ENCODE peak calls at places on chromosomes 2 and 18, in seven cellular contexts. S is AG10803; X is COR-L47; N is stimulated activated CD4-positive, alpha-beta T cell treated with anti-CD3 and anti-CD28 coated beads, TNF-alpha, amount 100 ng/mL, for 1 hour; H is fibroblast of lung; Y is stimulated activated naive CD4-positive, alpha-beta T cell; O is dermis microvascular lymphatic vessel endothelial cell. R is an unnamed sample.

GRCh38 chr2:175251425-175252041 is 70.0 kb upstream of the ATP5MC3 start:
- DNase-seq in S (peak), X (peak), N (no peak), H (peak), Y (peak), O (peak), R (no peak)

GRCh38 chr2:16640867-16641266 is 24.8 kb downstream of the CYRIA start:
- DNase-seq in S (no peak), X (no peak), N (no peak), H (peak), Y (no peak), O (no peak), R (peak)

GRCh38 chr2:103159018-103159417 is 397.2 kb downstream of the TMEM182 start:
- DNase-seq in S (no peak), X (no peak), N (no peak), H (no peak), Y (no peak), O (no peak), R (no peak)

GRCh38 chr2:118942012-118942411 is at the start of gene MARCO:
- DNase-seq in S (no peak), X (no peak), N (no peak), H (no peak), Y (no peak), O (no peak), R (no peak)

GRCh38 chr2:96872591-96873349 is 2.9 kb upstream of the SEMA4C start:
- DNase-seq in S (no peak), X (no peak), N (no peak), H (no peak), Y (no peak), O (peak), R (no peak)

GRCh38 chr2:237438082-237438925 is 24.3 kb upstream of the COL6A3 start:
- DNase-seq in S (no peak), X (no peak), N (no peak), H (no peak), Y (no peak), O (peak), R (no peak)

GRCh38 chr2:215401896-215402379 is 33.9 kb downstream of the FN1 start:
- DNase-seq in S (peak), X (no peak), N (no peak), H (peak), Y (no peak), O (no peak), R (no peak)

GRCh38 chr2:217788669-217789002 is 214.2 kb downstream of the TNS1 start:
- DNase-seq in S (no peak), X (no peak), N (no peak), H (no peak), Y (no peak), O (no peak), R (no peak)

GRCh38 chr2:202871161-202872141 is at the start of gene ICA1L:
- DNase-seq in S (peak), X (peak), N (peak), H (peak), Y (peak), O (peak), R (peak)

GRCh38 chr2:117323341-117323740 is 491.1 kb upstream of the DDX18 start:
- DNase-seq in S (no peak), X (no peak), N (no peak), H (no peak), Y (no peak), O (no peak), R (no peak)

GRCh38 chr2:223737207-223737606 is 100.2 kb downstream of the AP1S3 start:
- DNase-seq in S (no peak), X (no peak), N (no peak), H (no peak), Y (no peak), O (no peak), R (no peak)

GRCh38 chr2:19799881-19800780 is 101.7 kb downstream of the TTC32 start:
- DNase-seq in S (peak), X (no peak), N (no peak), H (peak), Y (no peak), O (no peak), R (no peak)

GRCh38 chr2:55418072-55418471 is 1.6 kb downstream of the CCDC88A start:
- DNase-seq in S (peak), X (no peak), N (no peak), H (peak), Y (no peak), O (peak), R (no peak)

GRCh38 chr18:3595282-3596273 is 145.6 kb downstream of the TGIF1 start:
- DNase-seq in S (peak), X (no peak), N (no peak), H (peak), Y (peak), O (peak), R (peak)

GRCh38 chr2:68992933-68993332 is 18.5 kb downstream of the GKN1 start:
- DNase-seq in S (no peak), X (no peak), N (no peak), H (no peak), Y (no peak), O (no peak), R (no peak)

GRCh38 chr18:57916684-57917083 is 113.6 kb upstream of the ATP8B1 start:
- DNase-seq in S (no peak), X (no peak), N (no peak), H (no peak), Y (no peak), O (no peak), R (no peak)

GRCh38 chr2:109160714-109161440 is 31.9 kb downstream of the SH3RF3 start:
- DNase-seq in S (no peak), X (no peak), N (no peak), H (no peak), Y (no peak), O (no peak), R (no peak)

GRCh38 chr18:49673281-49673680 is 111.4 kb downstream of the LIPG start:
- DNase-seq in S (no peak), X (no peak), N (no peak), H (no peak), Y (no peak), O (no peak), R (no peak)

GRCh38 chr2:240965905-240966456 is 32.4 kb upstream of the SNED1 start:
- DNase-seq in S (no peak), X (no peak), N (no peak), H (no peak), Y (no peak), O (no peak), R (peak)

GRCh38 chr2:136077138-136077537 is 40.8 kb downstream of the CXCR4 start:
- DNase-seq in S (no peak), X (no peak), N (no peak), H (no peak), Y (no peak), O (no peak), R (no peak)

GRCh38 chr2:193895226-193895625 is 1700.5 kb upstream of the TMEFF2 start:
- DNase-seq in S (no peak), X (no peak), N (no peak), H (no peak), Y (no peak), O (peak), R (no peak)

GRCh38 chr2:46296216-46296839 is 879 bp upstream of the EPAS1 start:
- DNase-seq in S (peak), X (no peak), N (no peak), H (no peak), Y (peak), O (no peak), R (peak)

GRCh38 chr18:49652841-49653240 is 91.0 kb downstream of the LIPG start:
- DNase-seq in S (no peak), X (no peak), N (no peak), H (no peak), Y (no peak), O (no peak), R (no peak)

GRCh38 chr18:40935423-40935822 is 1019.6 kb upstream of the PIK3C3 start:
- DNase-seq in S (peak), X (no peak), N (no peak), H (peak), Y (no peak), O (no peak), R (no peak)

GRCh38 chr2:109451671-109452070 is 162.1 kb downstream of the SEPTIN10 start:
- DNase-seq in S (no peak), X (no peak), N (no peak), H (no peak), Y (no peak), O (no peak), R (no peak)

GRCh38 chr2:241465543-241465942 is 42.8 kb downstream of the STK25 start:
- DNase-seq in S (no peak), X (no peak), N (no peak), H (no peak), Y (no peak), O (no peak), R (no peak)

GRCh38 chr18:76252880-76253279 is 242.2 kb downstream of the ZNF516 start:
- DNase-seq in S (peak), X (peak), N (no peak), H (peak), Y (no peak), O (no peak), R (no peak)

GRCh38 chr2:54000524-54000923 is 29.7 kb upstream of the PSME4 start:
- DNase-seq in S (peak), X (no peak), N (no peak), H (peak), Y (no peak), O (no peak), R (no peak)

GRCh38 chr2:160628811-160629210 is 135.2 kb upstream of the RBMS1 start:
- DNase-seq in S (no peak), X (no peak), N (no peak), H (no peak), Y (no peak), O (no peak), R (no peak)

GRCh38 chr2:155895016-155895415 is 437.5 kb downstream of the NR4A2 start:
- DNase-seq in S (no peak), X (no peak), N (no peak), H (no peak), Y (no peak), O (no peak), R (no peak)

GRCh38 chr2:16155351-16156145 is 215.2 kb downstream of the MYCN start:
- DNase-seq in S (no peak), X (no peak), N (no peak), H (no peak), Y (no peak), O (no peak), R (no peak)

GRCh38 chr2:207767461-207768167 is 2.1 kb downstream of the FZD5 start:
- DNase-seq in S (no peak), X (peak), N (no peak), H (peak), Y (no peak), O (peak), R (no peak)

GRCh38 chr2:207505728-207506127 is 24.0 kb upstream of the CREB1 start:
- DNase-seq in S (peak), X (no peak), N (no peak), H (peak), Y (peak), O (peak), R (no peak)

GRCh38 chr2:55168221-55169154 is 63.6 kb downstream of the CLHC1 start:
- DNase-seq in S (peak), X (peak), N (no peak), H (peak), Y (peak), O (peak), R (peak)